ENCODE peak calls at places on chromosomes 1 and 21, in four cellular contexts. One of them, this sample, is unnamed. For H3K36me3, the result is how much of the 10 kb centered on the place peaks cover.

GRCh38 chr1:100506221-100506620 is 31.7 kb upstream of the GPR88 start:
- DNase-seq in adrenal gland: no peak
- DNase-seq in psoas muscle: no peak
- DNase-seq in fibroblast of lung: no peak
- DNase-seq in this sample: no peak

GRCh38 chr1:65065535-65066378 is 82.2 kb upstream of the AK4 start:
- DNase-seq in adrenal gland: peak
- DNase-seq in psoas muscle: peak
- DNase-seq in fibroblast of lung: no peak
- DNase-seq in this sample: no peak

GRCh38 chr1:59814901-59815825 is at the start of gene HOOK1:
- DNase-seq in adrenal gland: peak
- DNase-seq in psoas muscle: no peak
- DNase-seq in fibroblast of lung: no peak
- DNase-seq in this sample: no peak

GRCh38 chr1:31755197-31755611 is 8.9 kb downstream of the ADGRB2 start:
- DNase-seq in adrenal gland: peak
- DNase-seq in psoas muscle: no peak
- DNase-seq in fibroblast of lung: no peak
- DNase-seq in this sample: no peak

GRCh38 chr1:157095091-157095490 is 4.5 kb downstream of the ETV3L start:
- DNase-seq in adrenal gland: no peak
- DNase-seq in psoas muscle: no peak
- DNase-seq in fibroblast of lung: no peak
- DNase-seq in this sample: no peak

GRCh38 chr1:53502641-53503432 is 43.6 kb downstream of the DMRTB1 start:
- DNase-seq in adrenal gland: no peak
- DNase-seq in psoas muscle: no peak
- DNase-seq in fibroblast of lung: no peak
- DNase-seq in this sample: no peak

GRCh38 chr1:1847501-1848289 is 43.2 kb downstream of the GNB1 start:
- DNase-seq in adrenal gland: no peak
- DNase-seq in psoas muscle: no peak
- DNase-seq in fibroblast of lung: no peak
- DNase-seq in this sample: no peak

GRCh38 chr1:17765444-17766411 is 10.6 kb downstream of the ACTL8 start:
- DNase-seq in adrenal gland: no peak
- DNase-seq in psoas muscle: peak
- DNase-seq in fibroblast of lung: peak
- DNase-seq in this sample: peak

GRCh38 chr1:227532019-227532619 is 31.2 kb upstream of the ZNF678 start:
- DNase-seq in adrenal gland: no peak
- DNase-seq in psoas muscle: no peak
- DNase-seq in fibroblast of lung: peak
- DNase-seq in this sample: no peak

GRCh38 chr21:41832230-41833137 is 46.7 kb downstream of the PRDM15 start:
- DNase-seq in adrenal gland: no peak
- DNase-seq in psoas muscle: no peak
- DNase-seq in fibroblast of lung: no peak
- DNase-seq in this sample: no peak

GRCh38 chr1:59738591-59739015 is 76.1 kb upstream of the HOOK1 start:
- DNase-seq in adrenal gland: peak
- DNase-seq in psoas muscle: no peak
- DNase-seq in fibroblast of lung: peak
- DNase-seq in this sample: no peak

GRCh38 chr1:41515131-41515678 is 30.7 kb upstream of the EDN2 start:
- DNase-seq in adrenal gland: no peak
- DNase-seq in psoas muscle: no peak
- DNase-seq in fibroblast of lung: no peak
- DNase-seq in this sample: no peak

GRCh38 chr21:25362375-25363267 is 244.7 kb downstream of the MRPL39 start:
- DNase-seq in adrenal gland: no peak
- DNase-seq in psoas muscle: no peak
- DNase-seq in fibroblast of lung: no peak
- DNase-seq in this sample: no peak

GRCh38 chr1:244904119-244904518 is 39.8 kb upstream of the HNRNPU start:
- DNase-seq in adrenal gland: no peak
- DNase-seq in psoas muscle: no peak
- DNase-seq in fibroblast of lung: no peak
- DNase-seq in this sample: no peak
- H3K36me3 ChIP-seq in adrenal gland: under half
- H3K36me3 ChIP-seq in psoas muscle: under half
- H3K36me3 ChIP-seq in fibroblast of lung: under half
- H3K36me3 ChIP-seq in this sample: under half

GRCh38 chr1:231626535-231626950 is at the start of gene DISC1:
- DNase-seq in adrenal gland: peak
- DNase-seq in psoas muscle: peak
- DNase-seq in fibroblast of lung: peak
- DNase-seq in this sample: peak

GRCh38 chr1:231626951-231627614 is 493 bp downstream of the DISC1 start:
- DNase-seq in adrenal gland: peak
- DNase-seq in psoas muscle: peak
- DNase-seq in fibroblast of lung: peak
- DNase-seq in this sample: no peak

GRCh38 chr1:231625975-231626534 is 535 bp upstream of the DISC1 start:
- DNase-seq in adrenal gland: no peak
- DNase-seq in psoas muscle: no peak
- DNase-seq in fibroblast of lung: no peak
- DNase-seq in this sample: no peak

GRCh38 chr1:231629132-231629531 is 2.5 kb downstream of the DISC1 start:
- DNase-seq in adrenal gland: no peak
- DNase-seq in psoas muscle: peak
- DNase-seq in fibroblast of lung: no peak
- DNase-seq in this sample: no peak

GRCh38 chr1:231628207-231628876 is 1.8 kb downstream of the DISC1 start:
- DNase-seq in adrenal gland: no peak
- DNase-seq in psoas muscle: no peak
- DNase-seq in fibroblast of lung: no peak
- DNase-seq in this sample: no peak
- H3K4me3 ChIP-seq in adrenal gland: no peak
- H3K4me3 ChIP-seq in psoas muscle: no peak
- H3K4me3 ChIP-seq in fibroblast of lung: no peak
- H3K4me3 ChIP-seq in this sample: no peak

GRCh38 chr1:246641394-246641793 is 75.1 kb downstream of the CNST start:
- DNase-seq in adrenal gland: no peak
- DNase-seq in psoas muscle: no peak
- DNase-seq in fibroblast of lung: no peak
- DNase-seq in this sample: no peak
- H3K36me3 ChIP-seq in adrenal gland: under half
- H3K36me3 ChIP-seq in psoas muscle: under half
- H3K36me3 ChIP-seq in fibroblast of lung: under half
- H3K36me3 ChIP-seq in this sample: under half

GRCh38 chr1:210655511-210655910 is 326.8 kb downstream of the HHAT start:
- DNase-seq in adrenal gland: no peak
- DNase-seq in psoas muscle: no peak
- DNase-seq in fibroblast of lung: peak
- DNase-seq in this sample: no peak
- H3K4me3 ChIP-seq in adrenal gland: no peak
- H3K4me3 ChIP-seq in psoas muscle: no peak
- H3K4me3 ChIP-seq in fibroblast of lung: no peak
- H3K4me3 ChIP-seq in this sample: no peak

GRCh38 chr1:171583581-171584194 is 38.4 kb upstream of the MYOCOS start:
- DNase-seq in adrenal gland: no peak
- DNase-seq in psoas muscle: no peak
- DNase-seq in fibroblast of lung: peak
- DNase-seq in this sample: no peak
- H3K36me3 ChIP-seq in adrenal gland: under half
- H3K36me3 ChIP-seq in psoas muscle: half or more
- H3K36me3 ChIP-seq in fibroblast of lung: under half
- H3K36me3 ChIP-seq in this sample: under half

DNA sequence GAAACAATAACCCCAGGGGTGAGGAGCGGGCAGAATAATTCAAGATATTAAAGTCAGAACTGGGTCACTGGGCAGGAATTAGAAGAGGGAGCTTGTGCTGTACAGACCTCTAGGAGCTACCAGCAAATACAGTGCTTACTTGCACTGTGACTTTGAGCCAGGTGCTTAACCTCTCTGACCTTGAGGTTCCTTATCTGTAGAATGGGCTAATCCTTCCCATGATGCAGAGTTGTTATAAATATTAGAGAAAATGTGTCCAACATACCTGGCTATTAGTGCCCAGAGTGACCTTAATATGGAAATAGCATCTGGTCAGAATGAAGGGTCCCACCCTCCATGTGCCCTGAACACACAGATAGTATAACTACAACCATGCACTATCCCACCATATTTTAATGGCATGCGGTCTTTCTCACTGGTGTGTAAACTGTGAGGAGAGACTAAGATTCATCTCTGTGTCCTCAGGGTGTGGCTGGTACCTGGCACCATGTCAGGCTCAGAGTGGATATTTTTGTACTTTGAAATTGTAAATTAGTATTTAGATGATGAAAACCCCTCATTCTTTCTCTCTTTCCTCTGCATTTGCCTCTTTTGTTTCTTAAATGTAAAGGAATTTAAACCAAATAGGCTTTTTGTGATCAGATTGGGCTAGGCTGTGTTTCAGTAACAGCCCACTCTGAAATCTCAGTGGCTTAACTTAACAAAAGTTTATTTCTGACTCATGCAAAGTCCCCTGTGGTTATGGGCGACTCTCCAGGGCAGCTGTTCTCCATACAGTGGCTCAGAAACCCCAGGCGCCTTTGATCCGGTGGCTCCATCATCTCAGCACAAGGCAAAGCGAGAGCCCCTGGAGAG is 60.0 kb upstream of the ROR1 start:
- DNase-seq in adrenal gland: no peak
- DNase-seq in psoas muscle: no peak
- DNase-seq in fibroblast of lung: peak
- DNase-seq in this sample: no peak
- H3K4me3 ChIP-seq in adrenal gland: no peak
- H3K4me3 ChIP-seq in psoas muscle: no peak
- H3K4me3 ChIP-seq in fibroblast of lung: no peak
- H3K4me3 ChIP-seq in this sample: no peak

GRCh38 chr1:118388341-118388740 is 203.3 kb upstream of the SPAG17 start:
- DNase-seq in adrenal gland: no peak
- DNase-seq in psoas muscle: no peak
- DNase-seq in fibroblast of lung: peak
- DNase-seq in this sample: no peak
- H3K36me3 ChIP-seq in adrenal gland: under half
- H3K36me3 ChIP-seq in psoas muscle: under half
- H3K36me3 ChIP-seq in fibroblast of lung: under half
- H3K36me3 ChIP-seq in this sample: under half

GRCh38 chr1:155009742-155010141 is 7.1 kb downstream of the ZBTB7B start:
- DNase-seq in adrenal gland: no peak
- DNase-seq in psoas muscle: no peak
- DNase-seq in fibroblast of lung: no peak
- DNase-seq in this sample: no peak

GRCh38 chr1:155011437-155011907 is 8.9 kb downstream of the ZBTB7B start:
- DNase-seq in adrenal gland: no peak
- DNase-seq in psoas muscle: no peak
- DNase-seq in fibroblast of lung: no peak
- DNase-seq in this sample: no peak

GRCh38 chr1:155011004-155011416 is 8.4 kb downstream of the ZBTB7B start:
- DNase-seq in adrenal gland: no peak
- DNase-seq in psoas muscle: no peak
- DNase-seq in fibroblast of lung: no peak
- DNase-seq in this sample: no peak

GRCh38 chr1:155009221-155009711 is 6.7 kb downstream of the ZBTB7B start:
- DNase-seq in adrenal gland: no peak
- DNase-seq in psoas muscle: no peak
- DNase-seq in fibroblast of lung: no peak
- DNase-seq in this sample: no peak

GRCh38 chr1:155010211-155010918 is 7.8 kb downstream of the ZBTB7B start:
- DNase-seq in adrenal gland: no peak
- DNase-seq in psoas muscle: no peak
- DNase-seq in fibroblast of lung: no peak
- DNase-seq in this sample: no peak
- H3K4me3 ChIP-seq in adrenal gland: no peak
- H3K4me3 ChIP-seq in psoas muscle: peak
- H3K4me3 ChIP-seq in fibroblast of lung: no peak
- H3K4me3 ChIP-seq in this sample: no peak

GRCh38 chr1:46585312-46585711 is 18.8 kb downstream of the MKNK1 start:
- DNase-seq in adrenal gland: no peak
- DNase-seq in psoas muscle: no peak
- DNase-seq in fibroblast of lung: no peak
- DNase-seq in this sample: no peak
- H3K36me3 ChIP-seq in adrenal gland: under half
- H3K36me3 ChIP-seq in psoas muscle: half or more
- H3K36me3 ChIP-seq in fibroblast of lung: under half
- H3K36me3 ChIP-seq in this sample: under half

GRCh38 chr1:207155018-207155417 is 51.0 kb downstream of the C4BPA start:
- DNase-seq in adrenal gland: no peak
- DNase-seq in psoas muscle: no peak
- DNase-seq in fibroblast of lung: no peak
- DNase-seq in this sample: no peak

GRCh38 chr1:207151920-207152319 is 47.9 kb downstream of the C4BPA start:
- DNase-seq in adrenal gland: no peak
- DNase-seq in psoas muscle: no peak
- DNase-seq in fibroblast of lung: no peak
- DNase-seq in this sample: no peak

GRCh38 chr1:207156095-207156494 is 52.1 kb downstream of the C4BPA start:
- DNase-seq in adrenal gland: no peak
- DNase-seq in psoas muscle: no peak
- DNase-seq in fibroblast of lung: no peak
- DNase-seq in this sample: no peak

DNA sequence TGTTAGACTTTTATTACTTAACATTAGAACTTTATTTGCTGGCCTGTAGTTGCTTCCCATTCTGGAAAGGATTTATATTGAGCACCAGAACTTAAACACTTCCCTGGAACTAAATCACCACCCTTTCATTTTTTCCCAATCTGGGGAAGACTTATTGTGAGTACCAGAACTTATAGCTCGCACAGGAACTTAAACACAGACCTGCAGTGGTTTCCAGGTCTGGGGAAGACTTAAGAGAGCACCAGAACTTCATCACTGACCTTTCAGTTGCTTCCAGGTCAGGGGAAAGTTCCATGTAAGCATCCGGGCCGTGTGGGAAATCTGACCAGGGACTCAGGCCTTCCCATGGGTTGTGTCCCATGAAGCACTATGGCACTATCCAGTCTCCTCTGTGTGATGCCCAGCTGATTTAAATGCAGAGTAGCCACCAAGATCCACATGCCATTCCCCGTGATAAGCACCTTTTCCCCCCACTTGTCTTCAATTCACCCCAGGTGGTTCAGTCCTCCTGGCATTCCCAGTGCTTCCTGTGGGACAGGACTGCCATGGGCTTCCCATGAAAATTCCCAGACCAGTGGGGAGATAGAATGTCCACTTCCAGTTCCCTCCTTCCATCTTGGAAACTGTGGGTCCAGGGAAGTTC is 48.9 kb downstream of the C4BPA start:
- DNase-seq in adrenal gland: no peak
- DNase-seq in psoas muscle: no peak
- DNase-seq in fibroblast of lung: no peak
- DNase-seq in this sample: no peak
- H3K4me3 ChIP-seq in adrenal gland: no peak
- H3K4me3 ChIP-seq in psoas muscle: no peak
- H3K4me3 ChIP-seq in fibroblast of lung: no peak
- H3K4me3 ChIP-seq in this sample: no peak